ENCODE peak calls at places on chromosomes 12 and 14, in seven cellular contexts. One of them, this sample, is unnamed.
A peak's percentile ranks its signal among the peaks of the same experiment; 100 is the strongest.

GRCh38 chr12:116366456-116366776 is 88.9 kb upstream of the MED13L start:
- DNase-seq in Ammon's horn: no peak
- DNase-seq in amygdala: no peak
- DNase-seq in neuronal stem cell: no peak
- DNase-seq in mammary epithelial cell: no peak
- DNase-seq in activated CD8-positive, alpha-beta T cell treated with anti-CD3 and anti-CD28 coated beads, Interleukin-2, amount 10 ng/mL, durations not matched to agents 7 days and 5 days: no peak
- DNase-seq in tibial artery: no peak
- DNase-seq in this sample: no peak

GRCh38 chr12:108793756-108794441 is 62.6 kb upstream of the CORO1C start:
- DNase-seq in Ammon's horn: no peak
- DNase-seq in amygdala: no peak
- DNase-seq in neuronal stem cell: no peak
- DNase-seq in mammary epithelial cell: no peak
- DNase-seq in activated CD8-positive, alpha-beta T cell treated with anti-CD3 and anti-CD28 coated beads, Interleukin-2, amount 10 ng/mL, durations not matched to agents 7 days and 5 days: no peak
- DNase-seq in tibial artery: no peak
- DNase-seq in this sample: peak; percentile 28

GRCh38 chr12:89392401-89392800 is 40.1 kb upstream of the DUSP6 start:
- DNase-seq in Ammon's horn: no peak
- DNase-seq in amygdala: no peak
- DNase-seq in neuronal stem cell: no peak
- DNase-seq in mammary epithelial cell: no peak
- DNase-seq in activated CD8-positive, alpha-beta T cell treated with anti-CD3 and anti-CD28 coated beads, Interleukin-2, amount 10 ng/mL, durations not matched to agents 7 days and 5 days: no peak
- DNase-seq in tibial artery: no peak
- DNase-seq in this sample: no peak

GRCh38 chr14:79544671-79545070 is 666.6 kb downstream of the DIO2 start:
- DNase-seq in Ammon's horn: peak; percentile 8
- DNase-seq in amygdala: no peak
- DNase-seq in neuronal stem cell: no peak
- DNase-seq in mammary epithelial cell: no peak
- DNase-seq in activated CD8-positive, alpha-beta T cell treated with anti-CD3 and anti-CD28 coated beads, Interleukin-2, amount 10 ng/mL, durations not matched to agents 7 days and 5 days: no peak
- DNase-seq in tibial artery: no peak
- DNase-seq in this sample: no peak

GRCh38 chr12:116015525-116015924 is 262.0 kb downstream of the MED13L start:
- DNase-seq in Ammon's horn: peak; percentile 71
- DNase-seq in amygdala: no peak
- DNase-seq in neuronal stem cell: no peak
- DNase-seq in mammary epithelial cell: peak; percentile 31
- DNase-seq in activated CD8-positive, alpha-beta T cell treated with anti-CD3 and anti-CD28 coated beads, Interleukin-2, amount 10 ng/mL, durations not matched to agents 7 days and 5 days: no peak
- DNase-seq in tibial artery: no peak
- DNase-seq in this sample: peak; percentile 64

GRCh38 chr12:10069099-10069498 is 29.7 kb downstream of the CLEC1A start:
- DNase-seq in Ammon's horn: no peak
- DNase-seq in amygdala: no peak
- DNase-seq in neuronal stem cell: no peak
- DNase-seq in mammary epithelial cell: no peak
- DNase-seq in activated CD8-positive, alpha-beta T cell treated with anti-CD3 and anti-CD28 coated beads, Interleukin-2, amount 10 ng/mL, durations not matched to agents 7 days and 5 days: no peak
- DNase-seq in tibial artery: no peak
- DNase-seq in this sample: no peak

GRCh38 chr14:102445066-102445465 is 64.5 kb downstream of the ANKRD9 start:
- DNase-seq in Ammon's horn: peak; percentile 87
- DNase-seq in amygdala: peak; percentile 68
- DNase-seq in neuronal stem cell: no peak
- DNase-seq in mammary epithelial cell: no peak
- DNase-seq in activated CD8-positive, alpha-beta T cell treated with anti-CD3 and anti-CD28 coated beads, Interleukin-2, amount 10 ng/mL, durations not matched to agents 7 days and 5 days: no peak
- DNase-seq in tibial artery: no peak
- DNase-seq in this sample: no peak

GRCh38 chr14:32808574-32809098 is 130.0 kb upstream of the NPAS3 start:
- DNase-seq in Ammon's horn: peak; percentile 84
- DNase-seq in amygdala: peak; percentile 21
- DNase-seq in neuronal stem cell: no peak
- DNase-seq in mammary epithelial cell: no peak
- DNase-seq in activated CD8-positive, alpha-beta T cell treated with anti-CD3 and anti-CD28 coated beads, Interleukin-2, amount 10 ng/mL, durations not matched to agents 7 days and 5 days: no peak
- DNase-seq in tibial artery: no peak
- DNase-seq in this sample: no peak

GRCh38 chr14:71478542-71478941 is 453.7 kb upstream of the RGS6 start:
- DNase-seq in Ammon's horn: peak; percentile 64
- DNase-seq in amygdala: no peak
- DNase-seq in neuronal stem cell: no peak
- DNase-seq in mammary epithelial cell: no peak
- DNase-seq in activated CD8-positive, alpha-beta T cell treated with anti-CD3 and anti-CD28 coated beads, Interleukin-2, amount 10 ng/mL, durations not matched to agents 7 days and 5 days: no peak
- DNase-seq in tibial artery: no peak
- DNase-seq in this sample: peak; percentile 54

GRCh38 chr12:5827591-5827990 is 117.5 kb downstream of the ANO2 start:
- DNase-seq in Ammon's horn: no peak
- DNase-seq in amygdala: no peak
- DNase-seq in neuronal stem cell: no peak
- DNase-seq in mammary epithelial cell: no peak
- DNase-seq in activated CD8-positive, alpha-beta T cell treated with anti-CD3 and anti-CD28 coated beads, Interleukin-2, amount 10 ng/mL, durations not matched to agents 7 days and 5 days: no peak
- DNase-seq in tibial artery: no peak
- DNase-seq in this sample: no peak

GRCh38 chr12:116368196-116369194 is 91.0 kb upstream of the MED13L start:
- DNase-seq in Ammon's horn: no peak
- DNase-seq in amygdala: no peak
- DNase-seq in neuronal stem cell: no peak
- DNase-seq in mammary epithelial cell: no peak
- DNase-seq in activated CD8-positive, alpha-beta T cell treated with anti-CD3 and anti-CD28 coated beads, Interleukin-2, amount 10 ng/mL, durations not matched to agents 7 days and 5 days: no peak
- DNase-seq in tibial artery: no peak
- DNase-seq in this sample: no peak

GRCh38 chr12:121009744-121010143 is 6.5 kb downstream of the C12orf43 start:
- DNase-seq in Ammon's horn: peak; percentile 17
- DNase-seq in amygdala: no peak
- DNase-seq in neuronal stem cell: peak; percentile 20
- DNase-seq in mammary epithelial cell: peak; percentile 38
- DNase-seq in activated CD8-positive, alpha-beta T cell treated with anti-CD3 and anti-CD28 coated beads, Interleukin-2, amount 10 ng/mL, durations not matched to agents 7 days and 5 days: no peak
- DNase-seq in tibial artery: no peak
- DNase-seq in this sample: peak; percentile 52

GRCh38 chr12:50402270-50403000 is 1.8 kb downstream of the LARP4 start:
- DNase-seq in Ammon's horn: no peak
- DNase-seq in amygdala: no peak
- DNase-seq in neuronal stem cell: no peak
- DNase-seq in mammary epithelial cell: peak; percentile 14
- DNase-seq in activated CD8-positive, alpha-beta T cell treated with anti-CD3 and anti-CD28 coated beads, Interleukin-2, amount 10 ng/mL, durations not matched to agents 7 days and 5 days: no peak
- DNase-seq in tibial artery: no peak
- DNase-seq in this sample: no peak

GRCh38 chr12:79689041-79689476 is 1.7 kb downstream of the PAWR start:
- DNase-seq in Ammon's horn: no peak
- DNase-seq in amygdala: no peak
- DNase-seq in neuronal stem cell: no peak
- DNase-seq in mammary epithelial cell: no peak
- DNase-seq in activated CD8-positive, alpha-beta T cell treated with anti-CD3 and anti-CD28 coated beads, Interleukin-2, amount 10 ng/mL, durations not matched to agents 7 days and 5 days: no peak
- DNase-seq in tibial artery: no peak
- DNase-seq in this sample: no peak

GRCh38 chr14:69879175-69880047 is at the start of gene SMOC1:
- DNase-seq in Ammon's horn: peak; percentile 70
- DNase-seq in amygdala: peak; percentile 59
- DNase-seq in neuronal stem cell: peak; percentile 81
- DNase-seq in mammary epithelial cell: peak; percentile 85
- DNase-seq in activated CD8-positive, alpha-beta T cell treated with anti-CD3 and anti-CD28 coated beads, Interleukin-2, amount 10 ng/mL, durations not matched to agents 7 days and 5 days: no peak
- DNase-seq in tibial artery: peak; percentile 58
- DNase-seq in this sample: peak; percentile 34

This sample was measured in cardiac muscle cell.